ENCODE peak calls at places on chromosomes 1 and 21, in nine cellular contexts. One of them, this sample, is unnamed. For H3K27me3 and H3K36me3, the result is how much of the 10 kb centered on the place peaks cover.

GRCh38 chr1:205965039-205965630 is 21.9 kb upstream of the SLC26A9 start:
- DNase-seq in neuronal stem cell: no peak
- DNase-seq in A673: no peak
- DNase-seq in fibroblast of lung: no peak
- DNase-seq in PC-3: no peak
- DNase-seq in SK-N-SH: no peak
- DNase-seq in tibial nerve: no peak
- DNase-seq in sigmoid colon: no peak
- DNase-seq in IMR-90: no peak
- DNase-seq in this sample: peak

GRCh38 chr1:67755160-67755559 is 70.2 kb downstream of the GADD45A start:
- DNase-seq in neuronal stem cell: no peak
- DNase-seq in A673: no peak
- DNase-seq in fibroblast of lung: no peak
- DNase-seq in PC-3: no peak
- DNase-seq in SK-N-SH: no peak
- DNase-seq in tibial nerve: no peak
- DNase-seq in sigmoid colon: no peak
- DNase-seq in IMR-90: no peak
- DNase-seq in this sample: no peak

GRCh38 chr21:44739316-44739715 is 27.9 kb upstream of the TSPEAR start:
- DNase-seq in neuronal stem cell: no peak
- DNase-seq in A673: no peak
- DNase-seq in fibroblast of lung: no peak
- DNase-seq in PC-3: no peak
- DNase-seq in SK-N-SH: no peak
- DNase-seq in tibial nerve: no peak
- DNase-seq in sigmoid colon: no peak
- DNase-seq in IMR-90: no peak
- DNase-seq in this sample: peak

GRCh38 chr1:117757668-117758067 is 151.8 kb downstream of the TENT5C start:
- DNase-seq in neuronal stem cell: no peak
- DNase-seq in A673: no peak
- DNase-seq in fibroblast of lung: peak
- DNase-seq in PC-3: peak
- DNase-seq in SK-N-SH: no peak
- DNase-seq in tibial nerve: no peak
- DNase-seq in sigmoid colon: no peak
- DNase-seq in IMR-90: peak
- DNase-seq in this sample: no peak

GRCh38 chr1:204320413-204320812 is 39.3 kb downstream of the PLEKHA6 start:
- DNase-seq in neuronal stem cell: no peak
- DNase-seq in A673: peak
- DNase-seq in fibroblast of lung: peak
- DNase-seq in PC-3: peak
- DNase-seq in SK-N-SH: no peak
- DNase-seq in tibial nerve: no peak
- DNase-seq in sigmoid colon: no peak
- DNase-seq in IMR-90: peak
- DNase-seq in this sample: no peak

GRCh38 chr1:9249534-9250335 is 15.2 kb downstream of the H6PD start:
- DNase-seq in neuronal stem cell: peak
- DNase-seq in A673: peak
- DNase-seq in fibroblast of lung: no peak
- DNase-seq in PC-3: peak
- DNase-seq in SK-N-SH: peak
- DNase-seq in tibial nerve: no peak
- DNase-seq in sigmoid colon: no peak
- DNase-seq in IMR-90: peak
- DNase-seq in this sample: peak

GRCh38 chr1:241972703-241973375 is 15.3 kb downstream of the BECN2 start:
- DNase-seq in neuronal stem cell: peak
- DNase-seq in A673: no peak
- DNase-seq in fibroblast of lung: peak
- DNase-seq in PC-3: no peak
- DNase-seq in SK-N-SH: peak
- DNase-seq in tibial nerve: no peak
- DNase-seq in sigmoid colon: no peak
- DNase-seq in IMR-90: no peak
- DNase-seq in this sample: peak

GRCh38 chr1:8323706-8324105 is 5.8 kb downstream of the SLC45A1 start:
- DNase-seq in neuronal stem cell: no peak
- DNase-seq in A673: no peak
- DNase-seq in fibroblast of lung: no peak
- DNase-seq in PC-3: no peak
- DNase-seq in SK-N-SH: no peak
- DNase-seq in tibial nerve: no peak
- DNase-seq in sigmoid colon: no peak
- DNase-seq in IMR-90: no peak
- DNase-seq in this sample: peak

GRCh38 chr1:96596226-96596625 is 125.4 kb upstream of the PTBP2 start:
- DNase-seq in neuronal stem cell: no peak
- DNase-seq in A673: peak
- DNase-seq in fibroblast of lung: peak
- DNase-seq in PC-3: peak
- DNase-seq in SK-N-SH: peak
- DNase-seq in tibial nerve: no peak
- DNase-seq in sigmoid colon: no peak
- DNase-seq in IMR-90: peak
- DNase-seq in this sample: peak

GRCh38 chr1:227731696-227732585 is 3.2 kb downstream of the JMJD4 start:
- DNase-seq in neuronal stem cell: no peak
- DNase-seq in A673: no peak
- DNase-seq in fibroblast of lung: no peak
- DNase-seq in PC-3: no peak
- DNase-seq in SK-N-SH: no peak
- DNase-seq in tibial nerve: no peak
- DNase-seq in sigmoid colon: no peak
- DNase-seq in IMR-90: no peak
- DNase-seq in this sample: peak

GRCh38 chr1:202112864-202113689 is 9.6 kb upstream of the GPR37L1 start:
- DNase-seq in neuronal stem cell: no peak
- DNase-seq in A673: no peak
- DNase-seq in fibroblast of lung: peak
- DNase-seq in PC-3: no peak
- DNase-seq in SK-N-SH: no peak
- DNase-seq in tibial nerve: no peak
- DNase-seq in sigmoid colon: no peak
- DNase-seq in IMR-90: peak
- DNase-seq in this sample: peak

GRCh38 chr1:27478098-27478497 is 11.9 kb downstream of the WASF2 start:
- DNase-seq in neuronal stem cell: no peak
- DNase-seq in A673: no peak
- DNase-seq in fibroblast of lung: no peak
- DNase-seq in PC-3: no peak
- DNase-seq in SK-N-SH: no peak
- DNase-seq in tibial nerve: no peak
- DNase-seq in sigmoid colon: no peak
- DNase-seq in IMR-90: no peak
- DNase-seq in this sample: no peak

GRCh38 chr1:47963568-47963973 is 33.6 kb downstream of the TRABD2B start:
- DNase-seq in neuronal stem cell: no peak
- DNase-seq in A673: no peak
- DNase-seq in fibroblast of lung: no peak
- DNase-seq in PC-3: no peak
- DNase-seq in SK-N-SH: no peak
- DNase-seq in tibial nerve: peak
- DNase-seq in sigmoid colon: peak
- DNase-seq in IMR-90: no peak
- DNase-seq in this sample: no peak

GRCh38 chr21:35046223-35046690 is 2.8 kb downstream of the RUNX1 start:
- DNase-seq in neuronal stem cell: no peak
- DNase-seq in A673: no peak
- DNase-seq in fibroblast of lung: no peak
- DNase-seq in PC-3: no peak
- DNase-seq in SK-N-SH: no peak
- DNase-seq in tibial nerve: no peak
- DNase-seq in sigmoid colon: no peak
- DNase-seq in IMR-90: no peak
- DNase-seq in this sample: no peak
- H3K4me3 ChIP-seq in neuronal stem cell: no peak
- H3K4me3 ChIP-seq in A673: no peak
- H3K4me3 ChIP-seq in fibroblast of lung: peak
- H3K4me3 ChIP-seq in PC-3: peak
- H3K4me3 ChIP-seq in SK-N-SH: no peak
- H3K4me3 ChIP-seq in tibial nerve: no peak
- H3K4me3 ChIP-seq in sigmoid colon: no peak
- H3K4me3 ChIP-seq in IMR-90: no peak
- H3K4me3 ChIP-seq in this sample: no peak

GRCh38 chr1:25877155-25877554 is 1.6 kb upstream of the PAQR7 start:
- DNase-seq in neuronal stem cell: no peak
- DNase-seq in A673: no peak
- DNase-seq in fibroblast of lung: no peak
- DNase-seq in PC-3: no peak
- DNase-seq in SK-N-SH: no peak
- DNase-seq in tibial nerve: no peak
- DNase-seq in sigmoid colon: no peak
- DNase-seq in IMR-90: no peak
- DNase-seq in this sample: no peak
- H3K27me3 ChIP-seq in neuronal stem cell: under half
- H3K27me3 ChIP-seq in A673: under half
- H3K27me3 ChIP-seq in fibroblast of lung: under half
- H3K27me3 ChIP-seq in PC-3: under half
- H3K27me3 ChIP-seq in SK-N-SH: under half
- H3K27me3 ChIP-seq in tibial nerve: under half
- H3K27me3 ChIP-seq in sigmoid colon: under half
- H3K27me3 ChIP-seq in IMR-90: under half
- H3K27me3 ChIP-seq in this sample: under half

GRCh38 chr21:41833138-41834115 is 45.7 kb downstream of the PRDM15 start:
- DNase-seq in neuronal stem cell: no peak
- DNase-seq in A673: no peak
- DNase-seq in fibroblast of lung: no peak
- DNase-seq in PC-3: no peak
- DNase-seq in SK-N-SH: no peak
- DNase-seq in tibial nerve: no peak
- DNase-seq in sigmoid colon: no peak
- DNase-seq in IMR-90: no peak
- DNase-seq in this sample: no peak

GRCh38 chr21:41836166-41837015 is 42.8 kb downstream of the PRDM15 start:
- DNase-seq in neuronal stem cell: no peak
- DNase-seq in A673: no peak
- DNase-seq in fibroblast of lung: no peak
- DNase-seq in PC-3: no peak
- DNase-seq in SK-N-SH: no peak
- DNase-seq in tibial nerve: no peak
- DNase-seq in sigmoid colon: no peak
- DNase-seq in IMR-90: no peak
- DNase-seq in this sample: peak

GRCh38 chr21:41835711-41836154 is 43.4 kb downstream of the PRDM15 start:
- DNase-seq in neuronal stem cell: no peak
- DNase-seq in A673: no peak
- DNase-seq in fibroblast of lung: no peak
- DNase-seq in PC-3: no peak
- DNase-seq in SK-N-SH: no peak
- DNase-seq in tibial nerve: no peak
- DNase-seq in sigmoid colon: no peak
- DNase-seq in IMR-90: no peak
- DNase-seq in this sample: peak

GRCh38 chr21:41834252-41834925 is 44.8 kb downstream of the PRDM15 start:
- DNase-seq in neuronal stem cell: no peak
- DNase-seq in A673: no peak
- DNase-seq in fibroblast of lung: no peak
- DNase-seq in PC-3: no peak
- DNase-seq in SK-N-SH: no peak
- DNase-seq in tibial nerve: no peak
- DNase-seq in sigmoid colon: peak
- DNase-seq in IMR-90: no peak
- DNase-seq in this sample: peak

GRCh38 chr21:41834926-41835663 is 44.0 kb downstream of the PRDM15 start:
- DNase-seq in neuronal stem cell: no peak
- DNase-seq in A673: no peak
- DNase-seq in fibroblast of lung: no peak
- DNase-seq in PC-3: no peak
- DNase-seq in SK-N-SH: no peak
- DNase-seq in tibial nerve: no peak
- DNase-seq in sigmoid colon: peak
- DNase-seq in IMR-90: no peak
- DNase-seq in this sample: no peak
- H3K36me3 ChIP-seq in neuronal stem cell: under half
- H3K36me3 ChIP-seq in A673: under half
- H3K36me3 ChIP-seq in fibroblast of lung: under half
- H3K36me3 ChIP-seq in PC-3: under half
- H3K36me3 ChIP-seq in SK-N-SH: under half
- H3K36me3 ChIP-seq in tibial nerve: half or more
- H3K36me3 ChIP-seq in sigmoid colon: under half
- H3K36me3 ChIP-seq in IMR-90: under half
- H3K36me3 ChIP-seq in this sample: under half

GRCh38 chr21:42063578-42064521 is 7.3 kb upstream of the UMODL1 start:
- DNase-seq in neuronal stem cell: no peak
- DNase-seq in A673: no peak
- DNase-seq in fibroblast of lung: peak
- DNase-seq in PC-3: peak
- DNase-seq in SK-N-SH: no peak
- DNase-seq in tibial nerve: no peak
- DNase-seq in sigmoid colon: no peak
- DNase-seq in IMR-90: no peak
- DNase-seq in this sample: peak

GRCh38 chr21:42067531-42068255 is 3.4 kb upstream of the UMODL1 start:
- DNase-seq in neuronal stem cell: no peak
- DNase-seq in A673: no peak
- DNase-seq in fibroblast of lung: no peak
- DNase-seq in PC-3: no peak
- DNase-seq in SK-N-SH: no peak
- DNase-seq in tibial nerve: no peak
- DNase-seq in sigmoid colon: no peak
- DNase-seq in IMR-90: no peak
- DNase-seq in this sample: no peak

GRCh38 chr21:42068256-42068545 is 2.9 kb upstream of the UMODL1 start:
- DNase-seq in neuronal stem cell: no peak
- DNase-seq in A673: no peak
- DNase-seq in fibroblast of lung: no peak
- DNase-seq in PC-3: no peak
- DNase-seq in SK-N-SH: no peak
- DNase-seq in tibial nerve: no peak
- DNase-seq in sigmoid colon: no peak
- DNase-seq in IMR-90: no peak
- DNase-seq in this sample: no peak

GRCh38 chr21:42068592-42068991 is 2.5 kb upstream of the UMODL1 start:
- DNase-seq in neuronal stem cell: no peak
- DNase-seq in A673: no peak
- DNase-seq in fibroblast of lung: no peak
- DNase-seq in PC-3: no peak
- DNase-seq in SK-N-SH: no peak
- DNase-seq in tibial nerve: no peak
- DNase-seq in sigmoid colon: no peak
- DNase-seq in IMR-90: no peak
- DNase-seq in this sample: no peak

GRCh38 chr21:42066521-42066920 is 4.6 kb upstream of the UMODL1 start:
- DNase-seq in neuronal stem cell: no peak
- DNase-seq in A673: no peak
- DNase-seq in fibroblast of lung: no peak
- DNase-seq in PC-3: no peak
- DNase-seq in SK-N-SH: no peak
- DNase-seq in tibial nerve: no peak
- DNase-seq in sigmoid colon: no peak
- DNase-seq in IMR-90: no peak
- DNase-seq in this sample: no peak
- H3K4me3 ChIP-seq in neuronal stem cell: no peak
- H3K4me3 ChIP-seq in A673: no peak
- H3K4me3 ChIP-seq in fibroblast of lung: no peak
- H3K4me3 ChIP-seq in PC-3: no peak
- H3K4me3 ChIP-seq in SK-N-SH: no peak
- H3K4me3 ChIP-seq in tibial nerve: no peak
- H3K4me3 ChIP-seq in sigmoid colon: no peak
- H3K4me3 ChIP-seq in IMR-90: no peak
- H3K4me3 ChIP-seq in this sample: no peak

GRCh38 chr1:245156041-245156735 is 1.4 kb downstream of the KIF26B start:
- DNase-seq in neuronal stem cell: peak
- DNase-seq in A673: peak
- DNase-seq in fibroblast of lung: peak
- DNase-seq in PC-3: peak
- DNase-seq in SK-N-SH: peak
- DNase-seq in tibial nerve: peak
- DNase-seq in sigmoid colon: peak
- DNase-seq in IMR-90: peak
- DNase-seq in this sample: peak
- H3K27me3 ChIP-seq in neuronal stem cell: under half
- H3K27me3 ChIP-seq in A673: half or more
- H3K27me3 ChIP-seq in fibroblast of lung: under half
- H3K27me3 ChIP-seq in PC-3: half or more
- H3K27me3 ChIP-seq in SK-N-SH: under half
- H3K27me3 ChIP-seq in tibial nerve: half or more
- H3K27me3 ChIP-seq in sigmoid colon: half or more
- H3K27me3 ChIP-seq in IMR-90: under half
- H3K27me3 ChIP-seq in this sample: under half

This sample was measured in H7.